ENCODE peak calls at places on chromosomes 6 and 20, in eight cellular contexts. One of them, this sample, is unnamed.

GRCh38 chr6:20454201-20454824 is 52.6 kb downstream of the E2F3 start:
- DNase-seq in tibial artery: no peak
- DNase-seq in neural progenitor cell: no peak
- DNase-seq in GM18507: no peak
- DNase-seq in anterior cingulate cortex: no peak
- DNase-seq in lung microvascular endothelial cell: no peak
- DNase-seq in DMS153: no peak
- DNase-seq in CD4-positive, CD25-positive, alpha-beta regulatory T cell: peak; percentile 6
- DNase-seq in this sample: no peak

GRCh38 chr20:31260326-31260932 is 3.0 kb downstream of the DEFB115 start:
- DNase-seq in tibial artery: no peak
- DNase-seq in neural progenitor cell: no peak
- DNase-seq in GM18507: no peak
- DNase-seq in anterior cingulate cortex: no peak
- DNase-seq in lung microvascular endothelial cell: peak; percentile 24
- DNase-seq in DMS153: no peak
- DNase-seq in CD4-positive, CD25-positive, alpha-beta regulatory T cell: no peak
- DNase-seq in this sample: no peak

GRCh38 chr6:136501514-136501913 is 48.7 kb downstream of the MAP7 start:
- DNase-seq in tibial artery: no peak
- DNase-seq in neural progenitor cell: no peak
- DNase-seq in GM18507: no peak
- DNase-seq in anterior cingulate cortex: no peak
- DNase-seq in lung microvascular endothelial cell: no peak
- DNase-seq in DMS153: no peak
- DNase-seq in CD4-positive, CD25-positive, alpha-beta regulatory T cell: no peak
- DNase-seq in this sample: no peak

GRCh38 chr6:96899019-96899418 is 1.3 kb upstream of the NDUFAF4 start:
- DNase-seq in tibial artery: no peak
- DNase-seq in neural progenitor cell: peak; percentile 40
- DNase-seq in GM18507: no peak
- DNase-seq in anterior cingulate cortex: no peak
- DNase-seq in lung microvascular endothelial cell: peak; percentile 63
- DNase-seq in DMS153: peak; percentile 20
- DNase-seq in CD4-positive, CD25-positive, alpha-beta regulatory T cell: no peak
- DNase-seq in this sample: peak; percentile 65

GRCh38 chr6:14612016-14612415 is 494.4 kb downstream of the CD83 start:
- DNase-seq in tibial artery: no peak
- DNase-seq in neural progenitor cell: no peak
- DNase-seq in GM18507: no peak
- DNase-seq in anterior cingulate cortex: no peak
- DNase-seq in lung microvascular endothelial cell: peak; percentile 6
- DNase-seq in DMS153: no peak
- DNase-seq in CD4-positive, CD25-positive, alpha-beta regulatory T cell: no peak
- DNase-seq in this sample: no peak

GRCh38 chr6:150373260-150373701 is 4.5 kb downstream of the IYD start:
- DNase-seq in tibial artery: peak; percentile 34
- DNase-seq in neural progenitor cell: no peak
- DNase-seq in GM18507: no peak
- DNase-seq in anterior cingulate cortex: no peak
- DNase-seq in lung microvascular endothelial cell: no peak
- DNase-seq in DMS153: no peak
- DNase-seq in CD4-positive, CD25-positive, alpha-beta regulatory T cell: no peak
- DNase-seq in this sample: no peak

GRCh38 chr6:75480425-75480824 is 13.2 kb downstream of the FILIP1 start:
- DNase-seq in tibial artery: no peak
- DNase-seq in neural progenitor cell: no peak
- DNase-seq in GM18507: no peak
- DNase-seq in anterior cingulate cortex: no peak
- DNase-seq in lung microvascular endothelial cell: no peak
- DNase-seq in DMS153: no peak
- DNase-seq in CD4-positive, CD25-positive, alpha-beta regulatory T cell: no peak
- DNase-seq in this sample: no peak

GRCh38 chr6:119119989-119120388 is 41.5 kb upstream of the FAM184A start:
- DNase-seq in tibial artery: peak; percentile 39
- DNase-seq in neural progenitor cell: no peak
- DNase-seq in GM18507: no peak
- DNase-seq in anterior cingulate cortex: no peak
- DNase-seq in lung microvascular endothelial cell: no peak
- DNase-seq in DMS153: no peak
- DNase-seq in CD4-positive, CD25-positive, alpha-beta regulatory T cell: no peak
- DNase-seq in this sample: no peak

GRCh38 chr20:38307371-38308046 is 3.6 kb downstream of the BPI start:
- DNase-seq in tibial artery: no peak
- DNase-seq in neural progenitor cell: peak; percentile 23
- DNase-seq in GM18507: no peak
- DNase-seq in anterior cingulate cortex: no peak
- DNase-seq in lung microvascular endothelial cell: peak; percentile 79
- DNase-seq in DMS153: no peak
- DNase-seq in CD4-positive, CD25-positive, alpha-beta regulatory T cell: no peak
- DNase-seq in this sample: no peak

GRCh38 chr20:40191573-40191972 is 497.5 kb downstream of the MAFB start:
- DNase-seq in tibial artery: peak; percentile 74
- DNase-seq in neural progenitor cell: no peak
- DNase-seq in GM18507: no peak
- DNase-seq in anterior cingulate cortex: no peak
- DNase-seq in lung microvascular endothelial cell: no peak
- DNase-seq in DMS153: no peak
- DNase-seq in CD4-positive, CD25-positive, alpha-beta regulatory T cell: no peak
- DNase-seq in this sample: no peak

GRCh38 chr6:170206317-170206621 is 84.6 kb downstream of the DLL1 start:
- DNase-seq in tibial artery: peak; percentile 3
- DNase-seq in neural progenitor cell: no peak
- DNase-seq in GM18507: no peak
- DNase-seq in anterior cingulate cortex: no peak
- DNase-seq in lung microvascular endothelial cell: no peak
- DNase-seq in DMS153: no peak
- DNase-seq in CD4-positive, CD25-positive, alpha-beta regulatory T cell: no peak
- DNase-seq in this sample: no peak

GRCh38 chr6:169070506-169071176 is 183.0 kb downstream of the THBS2 start:
- DNase-seq in tibial artery: peak; percentile 94
- DNase-seq in neural progenitor cell: no peak
- DNase-seq in GM18507: no peak
- DNase-seq in anterior cingulate cortex: no peak
- DNase-seq in lung microvascular endothelial cell: no peak
- DNase-seq in DMS153: no peak
- DNase-seq in CD4-positive, CD25-positive, alpha-beta regulatory T cell: no peak
- DNase-seq in this sample: no peak

GRCh38 chr6:162785632-162786242 is 58.0 kb downstream of the PACRG start:
- DNase-seq in tibial artery: no peak
- DNase-seq in neural progenitor cell: no peak
- DNase-seq in GM18507: no peak
- DNase-seq in anterior cingulate cortex: no peak
- DNase-seq in lung microvascular endothelial cell: no peak
- DNase-seq in DMS153: no peak
- DNase-seq in CD4-positive, CD25-positive, alpha-beta regulatory T cell: no peak
- DNase-seq in this sample: no peak

GRCh38 chr6:33123732-33124524 is 48.1 kb downstream of the HLA-DPB1 start:
- DNase-seq in tibial artery: no peak
- DNase-seq in neural progenitor cell: peak; percentile 84
- DNase-seq in GM18507: no peak
- DNase-seq in anterior cingulate cortex: no peak
- DNase-seq in lung microvascular endothelial cell: peak; percentile 44
- DNase-seq in DMS153: no peak
- DNase-seq in CD4-positive, CD25-positive, alpha-beta regulatory T cell: no peak
- DNase-seq in this sample: peak; percentile 17

GRCh38 chr6:12001706-12002070 is 10.4 kb upstream of the HIVEP1 start:
- DNase-seq in tibial artery: no peak
- DNase-seq in neural progenitor cell: no peak
- DNase-seq in GM18507: no peak
- DNase-seq in anterior cingulate cortex: no peak
- DNase-seq in lung microvascular endothelial cell: no peak
- DNase-seq in DMS153: no peak
- DNase-seq in CD4-positive, CD25-positive, alpha-beta regulatory T cell: no peak
- DNase-seq in this sample: no peak

GRCh38 chr20:31566658-31567379 is 38.3 kb upstream of the ID1 start:
- DNase-seq in tibial artery: no peak
- DNase-seq in neural progenitor cell: no peak
- DNase-seq in GM18507: no peak
- DNase-seq in anterior cingulate cortex: no peak
- DNase-seq in lung microvascular endothelial cell: no peak
- DNase-seq in DMS153: peak; percentile 89
- DNase-seq in CD4-positive, CD25-positive, alpha-beta regulatory T cell: no peak
- DNase-seq in this sample: peak; percentile 46

GRCh38 chr20:17498641-17499040 is 32.5 kb downstream of the BFSP1 start:
- DNase-seq in tibial artery: no peak
- DNase-seq in neural progenitor cell: no peak
- DNase-seq in GM18507: no peak
- DNase-seq in anterior cingulate cortex: no peak
- DNase-seq in lung microvascular endothelial cell: no peak
- DNase-seq in DMS153: no peak
- DNase-seq in CD4-positive, CD25-positive, alpha-beta regulatory T cell: no peak
- DNase-seq in this sample: no peak

GRCh38 chr20:20780127-20780822 is 67.8 kb upstream of the RALGAPA2 start:
- DNase-seq in tibial artery: peak; percentile 83
- DNase-seq in neural progenitor cell: no peak
- DNase-seq in GM18507: peak; percentile 14
- DNase-seq in anterior cingulate cortex: no peak
- DNase-seq in lung microvascular endothelial cell: no peak
- DNase-seq in DMS153: peak; percentile 62
- DNase-seq in CD4-positive, CD25-positive, alpha-beta regulatory T cell: no peak
- DNase-seq in this sample: peak; percentile 58

GRCh38 chr6:118776607-118777549 is 117.1 kb upstream of the ASF1A start:
- DNase-seq in tibial artery: peak; percentile 72
- DNase-seq in neural progenitor cell: peak; percentile 61
- DNase-seq in GM18507: peak; percentile 25
- DNase-seq in anterior cingulate cortex: no peak
- DNase-seq in lung microvascular endothelial cell: peak; percentile 71
- DNase-seq in DMS153: peak; percentile 59
- DNase-seq in CD4-positive, CD25-positive, alpha-beta regulatory T cell: peak; percentile 38
- DNase-seq in this sample: peak; percentile 88

GRCh38 chr6:77470983-77471382 is 7.7 kb upstream of the HTR1B start:
- DNase-seq in tibial artery: no peak
- DNase-seq in neural progenitor cell: no peak
- DNase-seq in GM18507: no peak
- DNase-seq in anterior cingulate cortex: no peak
- DNase-seq in lung microvascular endothelial cell: peak; percentile 71
- DNase-seq in DMS153: no peak
- DNase-seq in CD4-positive, CD25-positive, alpha-beta regulatory T cell: no peak
- DNase-seq in this sample: no peak

GRCh38 chr6:73309784-73310502 is 44.1 kb downstream of the DPPA5 start:
- DNase-seq in tibial artery: peak; percentile 39
- DNase-seq in neural progenitor cell: peak; percentile 74
- DNase-seq in GM18507: peak; percentile 75
- DNase-seq in anterior cingulate cortex: peak; percentile 39
- DNase-seq in lung microvascular endothelial cell: peak; percentile 48
- DNase-seq in DMS153: peak; percentile 72
- DNase-seq in CD4-positive, CD25-positive, alpha-beta regulatory T cell: peak; percentile 29
- DNase-seq in this sample: peak; percentile 88

GRCh38 chr6:100346203-100346602 is 118.5 kb downstream of the SIM1 start:
- DNase-seq in tibial artery: no peak
- DNase-seq in neural progenitor cell: no peak
- DNase-seq in GM18507: no peak
- DNase-seq in anterior cingulate cortex: no peak
- DNase-seq in lung microvascular endothelial cell: no peak
- DNase-seq in DMS153: no peak
- DNase-seq in CD4-positive, CD25-positive, alpha-beta regulatory T cell: no peak
- DNase-seq in this sample: no peak